ENCODE peak calls at places on chromosomes 13 and 19, in five cellular contexts. V is NCI-H1092 treated with DMSO at 0.1 percent for 48 hours, M is A172, W is ascending aorta, G is T-helper 17 cell. U is an unnamed sample.

GRCh38 chr19:37963190-37963947 is 56.4 kb downstream of the SIPA1L3 start:
- DNase-seq in V (no peak), M (no peak), W (no peak), G (no peak), U (no peak)

GRCh38 chr19:18666304-18666703 is 17.2 kb upstream of the CRTC1 start:
- DNase-seq in V (no peak), M (no peak), W (no peak), G (no peak), U (no peak)

GRCh38 chr19:17695198-17695597 is 7.0 kb upstream of the UNC13A start:
- DNase-seq in V (no peak), M (no peak), W (no peak), G (no peak), U (no peak)

GRCh38 chr13:87893982-87894527 is 222.9 kb downstream of the SLITRK5 start:
- DNase-seq in V (no peak), M (no peak), W (no peak), G (no peak), U (no peak)

GRCh38 chr19:5934779-5935472 is 20.9 kb downstream of the CAPS start:
- DNase-seq in V (no peak), M (no peak), W (no peak), G (no peak), U (no peak)

GRCh38 chr19:29771708-29772415 is 39.9 kb upstream of the CCNE1 start:
- DNase-seq in V (peak), M (peak), W (no peak), G (no peak), U (peak)

GRCh38 chr19:48997972-48998371 is 4.3 kb downstream of the RUVBL2 start:
- DNase-seq in V (no peak), M (peak), W (no peak), G (no peak), U (no peak)

GRCh38 chr19:42325896-42326771 is 699 bp downstream of the MEGF8 start:
- DNase-seq in V (no peak), M (no peak), W (no peak), G (no peak), U (peak)

GRCh38 chr13:113630296-113630695 is 27.7 kb downstream of the ATP4B start:
- DNase-seq in V (no peak), M (no peak), W (no peak), G (no peak), U (no peak)

GRCh38 chr13:32354040-32354439 is 38.7 kb downstream of the BRCA2 start:
- DNase-seq in V (no peak), M (no peak), W (no peak), G (no peak), U (no peak)

GRCh38 chr13:102214956-102215355 is 186.9 kb downstream of the FGF14 start:
- DNase-seq in V (no peak), M (no peak), W (no peak), G (no peak), U (no peak)

GRCh38 chr19:51114087-51114714 is 6.0 kb upstream of the CTU1 start:
- DNase-seq in V (no peak), M (no peak), W (no peak), G (no peak), U (no peak)

GRCh38 chr13:112851107-112852046 is 117.6 kb upstream of the MCF2L start:
- DNase-seq in V (no peak), M (no peak), W (no peak), G (no peak), U (no peak)

GRCh38 chr19:14471436-14472187 is 3.5 kb downstream of the PTGER1 start:
- DNase-seq in V (no peak), M (no peak), W (no peak), G (no peak), U (no peak)

GRCh38 chr13:75415720-75416119 is 66.2 kb downstream of the TBC1D4 start:
- DNase-seq in V (no peak), M (peak), W (no peak), G (no peak), U (no peak)

GRCh38 chr13:109989686-109990085 is 203.3 kb upstream of the IRS2 start:
- DNase-seq in V (no peak), M (peak), W (no peak), G (no peak), U (no peak)

GRCh38 chr13:26476111-26476743 is 81.3 kb upstream of the WASF3 start:
- DNase-seq in V (no peak), M (no peak), W (no peak), G (no peak), U (no peak)

GRCh38 chr19:14434157-14434501 is 1.0 kb downstream of the PKN1 start:
- DNase-seq in V (peak), M (peak), W (no peak), G (no peak), U (no peak)

GRCh38 chr13:45331981-45332830 is 8.8 kb downstream of the TPT1 start:
- DNase-seq in V (no peak), M (peak), W (peak), G (no peak), U (no peak)

GRCh38 chr19:13151605-13152355 is 1.6 kb downstream of the IER2 start:
- DNase-seq in V (peak), M (peak), W (peak), G (peak), U (peak)

GRCh38 chr19:1503089-1503924 is 9.5 kb downstream of the ADAMTSL5 start:
- DNase-seq in V (no peak), M (no peak), W (peak), G (peak), U (no peak)

GRCh38 chr13:107271226-107271625 is 703.3 kb upstream of the ARGLU1 start:
- DNase-seq in V (peak), M (peak), W (no peak), G (no peak), U (no peak)

GRCh38 chr13:90352763-90353162 is 994.7 kb upstream of the MIR17HG start:
- DNase-seq in V (no peak), M (no peak), W (no peak), G (no peak), U (no peak)

GRCh38 chr19:17553256-17553655 is 2.2 kb upstream of the COLGALT1 start:
- DNase-seq in V (peak), M (peak), W (peak), G (no peak), U (no peak)

GRCh38 chr13:111961236-111961635 is 105.7 kb upstream of the SOX1 start:
- DNase-seq in V (no peak), M (no peak), W (no peak), G (no peak), U (no peak)

U was measured in mesothelial cell of epicardium.